ENCODE peak calls at places on chromosomes 11 and 22, in nine cellular contexts. T is stimulated activated CD4-positive, alpha-beta T cell treated with anti-CD3 and anti-CD28 coated beads, Interleukin-4, amount 100 ng/mL, for 1 hour; C is heart right ventricle; J is fibroblast of mammary gland; L is posterior cingulate gyrus; E is NCI-H345; Q is naive thymus-derived CD8-positive, alpha-beta T cell; P is stimulated activated naive CD8-positive, alpha-beta T cell treated with anti-CD3 and anti-CD28 coated beads, Interleukin-15, Interleukin-2, amounts not matched to agents 100 U/mL and 50 U/mL, for 24 hours; Z is HFFc6. V is an unnamed sample.
A peak's percentile ranks its signal among the peaks of the same experiment; 100 is the strongest.

GRCh38 chr22:43110927-43111623 is 525 bp downstream of the BIK start:
- DNase-seq in C (no peak), J (no peak), P (peak; percentile 22), L (no peak), T (peak; percentile 60), Z (no peak), E (peak; percentile 33), Q (peak; percentile 60), V (peak; percentile 37)

GRCh38 chr11:79068356-79068755 is 372.5 kb downstream of the TENM4 start:
- DNase-seq in P (no peak), E (no peak), J (no peak), Z (no peak), C (no peak), L (no peak), T (no peak), Q (no peak), V (no peak)

GRCh38 chr11:67584205-67584880 is 731 bp downstream of the GSTP1 start:
- DNase-seq in E (no peak), J (peak; percentile 55), T (peak; percentile 32), Q (no peak), C (peak; percentile 78), L (no peak), P (peak; percentile 46), Z (peak; percentile 48), V (no peak)

GRCh38 chr22:28402066-28402465 is 277.6 kb downstream of the TTC28 start:
- DNase-seq in J (no peak), Z (no peak), T (no peak), L (no peak), P (no peak), C (no peak), E (no peak), Q (no peak), V (no peak)

GRCh38 chr11:7968686-7969085 is 3.4 kb upstream of the NLRP10 start:
- DNase-seq in L (no peak), P (no peak), E (no peak), Z (peak; percentile 20), Q (no peak), T (no peak), J (no peak), C (no peak), V (no peak)

GRCh38 chr11:87820026-87820425 is 355.2 kb downstream of the RAB38 start:
- DNase-seq in T (no peak), Z (no peak), Q (no peak), J (no peak), L (no peak), C (no peak), P (no peak), E (no peak), V (no peak)

GRCh38 chr11:11977206-11977938 is 31.1 kb downstream of the DKK3 start:
- DNase-seq in T (no peak), P (no peak), C (peak; percentile 83), J (peak; percentile 93), Q (no peak), L (no peak), E (no peak), Z (peak; percentile 91), V (no peak)

GRCh38 chr22:29369460-29369859 is 18.9 kb downstream of the AP1B1 start:
- DNase-seq in J (peak; percentile 82), C (peak; percentile 48), Q (no peak), T (no peak), E (no peak), L (peak; percentile 64), P (no peak), Z (no peak), V (no peak)

GRCh38 chr11:16456366-16456765 is 100.0 kb upstream of the SOX6 start:
- DNase-seq in Z (no peak), L (no peak), E (no peak), T (no peak), C (no peak), P (no peak), Q (no peak), J (no peak), V (no peak)

GRCh38 chr11:16812274-16812673 is 73.8 kb downstream of the C11orf58 start:
- DNase-seq in L (no peak), P (no peak), T (no peak), J (no peak), C (no peak), Z (no peak), Q (no peak), E (no peak), V (no peak)

GRCh38 chr11:78385205-78385604 is 32.4 kb downstream of the GAB2 start:
- DNase-seq in Q (no peak), C (no peak), E (no peak), L (no peak), P (no peak), T (no peak), Z (no peak), J (no peak), V (no peak)

GRCh38 chr11:27553186-27553585 is 46.6 kb upstream of the LIN7C start:
- DNase-seq in P (no peak), L (no peak), Z (no peak), Q (no peak), E (no peak), C (no peak), T (no peak), J (no peak), V (no peak)

GRCh38 chr11:3340025-3340424 is 38.9 kb downstream of the ZNF195 start:
- DNase-seq in L (no peak), C (no peak), T (no peak), J (peak; percentile 77), P (no peak), E (no peak), Q (no peak), Z (peak; percentile 85), V (no peak)

GRCh38 chr22:27252282-27253049 is 549.1 kb downstream of the MN1 start:
- DNase-seq in T (no peak), C (no peak), Q (no peak), P (no peak), L (no peak), Z (peak; percentile 64), E (no peak), J (peak; percentile 91), V (no peak)

GRCh38 chr11:83649468-83649915 is 363.3 kb upstream of the CCDC90B start:
- DNase-seq in L (no peak), E (no peak), Q (no peak), Z (no peak), P (no peak), J (no peak), C (no peak), T (no peak), V (no peak)

GRCh38 chr11:69301491-69302401 is 7.8 kb downstream of the MYEOV start:
- DNase-seq in E (no peak), L (no peak), Q (no peak), P (peak; percentile 62), T (peak; percentile 29), Z (peak; percentile 95), J (peak; percentile 90), C (no peak), V (no peak)

GRCh38 chr11:133930767-133931448 is 25.9 kb downstream of the IGSF9B start:
- DNase-seq in T (no peak), E (no peak), Q (no peak), P (no peak), C (no peak), J (peak; percentile 20), Z (no peak), L (no peak), V (no peak)

GRCh38 chr11:66347425-66348276 is at the start of gene B4GAT1:
- DNase-seq in J (peak; percentile 92), Z (peak; percentile 11), C (peak; percentile 88), Q (peak; percentile 89), E (peak; percentile 79), L (peak; percentile 82), T (peak; percentile 79), P (peak; percentile 85), V (peak; percentile 74)

GRCh38 chr11:46099973-46100335 is 21.3 kb downstream of the PHF21A start:
- DNase-seq in E (no peak), Q (no peak), L (no peak), Z (no peak), T (no peak), C (no peak), J (peak; percentile 41), P (no peak), V (no peak)